ENCODE peak calls at places on chromosomes 11 and 22, in nine cellular contexts. L, S, Q, K, O, E, R, T and Y are unnamed samples.

GRCh38 chr11:94224078-94224477 is 80.3 kb upstream of the IZUMO1R start:
- DNase-seq in L (no peak), S (no peak), Q (no peak), K (no peak), O (no peak), E (no peak), R (no peak), T (no peak), Y (no peak)

GRCh38 chr11:109237636-109238035 is 184.4 kb upstream of the C11orf87 start:
- DNase-seq in L (no peak), S (no peak), Q (no peak), K (no peak), O (no peak), E (no peak), R (no peak), T (no peak), Y (no peak)

GRCh38 chr11:63490551-63491239 is at the start of gene PLAAT5:
- DNase-seq in L (peak; percentile 48), S (no peak), Q (no peak), K (peak; percentile 59), O (no peak), E (peak; percentile 75), R (peak; percentile 83), T (peak; percentile 36), Y (no peak)

GRCh38 chr11:41301023-41301422 is 158.4 kb downstream of the LRRC4C start:
- DNase-seq in L (no peak), S (no peak), Q (no peak), K (no peak), O (no peak), E (no peak), R (no peak), T (no peak), Y (no peak)

GRCh38 chr11:125626381-125626950 is 1.5 kb downstream of the CHEK1 start:
- DNase-seq in L (no peak), S (peak; percentile 6), Q (peak; percentile 73), K (no peak), O (no peak), E (no peak), R (peak; percentile 13), T (no peak), Y (no peak)

GRCh38 chr11:12045914-12046635 is 37.6 kb upstream of the DKK3 start:
- DNase-seq in L (no peak), S (no peak), Q (no peak), K (no peak), O (no peak), E (no peak), R (no peak), T (no peak), Y (no peak)

GRCh38 chr22:44207173-44207980 is 26.7 kb downstream of the PARVG start:
- DNase-seq in L (no peak), S (no peak), Q (no peak), K (no peak), O (no peak), E (no peak), R (peak; percentile 25), T (no peak), Y (no peak)

GRCh38 chr11:32033067-32033466 is 57.8 kb upstream of the RCN1 start:
- DNase-seq in L (no peak), S (no peak), Q (no peak), K (no peak), O (no peak), E (no peak), R (no peak), T (no peak), Y (no peak)

GRCh38 chr11:70820712-70821111 is 422.4 kb downstream of the CTTN start:
- DNase-seq in L (no peak), S (no peak), Q (no peak), K (no peak), O (no peak), E (no peak), R (no peak), T (no peak), Y (no peak)